ENCODE peak calls at places on chromosome 17, in ten cellular contexts. I is lower leg skin; T is esophagus squamous epithelium; P is mucosa of descending colon; G is effector memory CD4-positive, alpha-beta T cell; F is heart right ventricle; H is upper lobe of left lung; D is AG10803; M is suprapubic skin; C is ovary. K is an unnamed sample.

GRCh38 chr17:82678265-82678891 is 20.1 kb downstream of the RAB40B start:
- DNase-seq in I (no peak), T (no peak), P (peak), G (no peak), F (no peak), H (no peak), D (no peak), M (no peak), C (no peak), K (no peak)

GRCh38 chr17:57927048-57927723 is 28.0 kb downstream of the CUEDC1 start:
- DNase-seq in I (no peak), T (no peak), P (no peak), G (no peak), F (no peak), H (peak), D (peak), M (no peak), C (no peak), K (no peak)

GRCh38 chr17:79490530-79490929 is 120.3 kb downstream of the RBFOX3 start:
- DNase-seq in I (no peak), T (no peak), P (no peak), G (no peak), F (no peak), H (no peak), D (no peak), M (no peak), C (no peak), K (no peak)

GRCh38 chr17:82012482-82013295 is 10.0 kb downstream of the CENPX start:
- DNase-seq in I (no peak), T (no peak), P (no peak), G (no peak), F (peak), H (peak), D (no peak), M (no peak), C (no peak), K (no peak)

GRCh38 chr17:2210726-2211125 is 92.9 kb downstream of the SMG6 start:
- DNase-seq in I (no peak), T (no peak), P (no peak), G (no peak), F (no peak), H (no peak), D (no peak), M (no peak), C (no peak), K (no peak)

GRCh38 chr17:29158515-29159275 is 21.5 kb downstream of the MYO18A start:
- DNase-seq in I (no peak), T (no peak), P (no peak), G (no peak), F (no peak), H (no peak), D (peak), M (no peak), C (no peak), K (no peak)

GRCh38 chr17:55969577-55969976 is 183.7 kb upstream of the ANKFN1 start:
- DNase-seq in I (no peak), T (no peak), P (no peak), G (no peak), F (no peak), H (no peak), D (no peak), M (no peak), C (no peak), K (no peak)

GRCh38 chr17:80026359-80027042 is 9.2 kb downstream of the TBC1D16 start:
- DNase-seq in I (no peak), T (no peak), P (peak), G (no peak), F (no peak), H (peak), D (no peak), M (no peak), C (no peak), K (no peak)

GRCh38 chr17:71866095-71866494 is 254.7 kb upstream of the SOX9 start:
- DNase-seq in I (no peak), T (no peak), P (peak), G (no peak), F (no peak), H (no peak), D (no peak), M (no peak), C (no peak), K (no peak)

GRCh38 chr17:64200080-64201042 is 62.7 kb downstream of the TEX2 start:
- DNase-seq in I (no peak), T (no peak), P (no peak), G (no peak), F (no peak), H (no peak), D (peak), M (no peak), C (no peak), K (no peak)

GRCh38 chr17:15133826-15134225 is 131.3 kb downstream of the PMP22 start:
- DNase-seq in I (no peak), T (no peak), P (no peak), G (no peak), F (no peak), H (no peak), D (no peak), M (no peak), C (no peak), K (no peak)

GRCh38 chr17:60554377-60554788 is 28.3 kb upstream of the APPBP2 start:
- DNase-seq in I (no peak), T (no peak), P (no peak), G (no peak), F (no peak), H (peak), D (peak), M (no peak), C (no peak), K (no peak)

GRCh38 chr17:60127068-60128064 is 22.4 kb upstream of the CA4 start:
- DNase-seq in I (peak), T (no peak), P (no peak), G (no peak), F (no peak), H (no peak), D (no peak), M (peak), C (no peak), K (no peak)

GRCh38 chr17:80785477-80786178 is 206.0 kb upstream of the CHMP6 start:
- DNase-seq in I (peak), T (no peak), P (no peak), G (no peak), F (no peak), H (peak), D (no peak), M (no peak), C (no peak), K (no peak)

GRCh38 chr17:79943354-79944241 is 92.1 kb downstream of the TBC1D16 start:
- DNase-seq in I (peak), T (no peak), P (peak), G (no peak), F (no peak), H (no peak), D (no peak), M (no peak), C (no peak), K (no peak)

GRCh38 chr17:33284022-33284421 is 9.1 kb downstream of the ASIC2 start:
- DNase-seq in I (no peak), T (no peak), P (no peak), G (no peak), F (no peak), H (peak), D (peak), M (no peak), C (peak), K (no peak)

GRCh38 chr17:27551701-27552466 is 79.1 kb upstream of the LGALS9 start:
- DNase-seq in I (no peak), T (no peak), P (peak), G (no peak), F (no peak), H (peak), D (no peak), M (no peak), C (no peak), K (no peak)

GRCh38 chr17:35515027-35515426 is 22.5 kb downstream of the SLFN12L start:
- DNase-seq in I (no peak), T (no peak), P (no peak), G (no peak), F (no peak), H (no peak), D (no peak), M (no peak), C (no peak), K (no peak)

GRCh38 chr17:19292377-19292711 is 55.2 kb downstream of the EPN2 start:
- DNase-seq in I (no peak), T (no peak), P (no peak), G (no peak), F (no peak), H (no peak), D (no peak), M (no peak), C (no peak), K (no peak)

GRCh38 chr17:951388-952132 is 28.0 kb downstream of the NXN start:
- DNase-seq in I (no peak), T (no peak), P (peak), G (no peak), F (no peak), H (no peak), D (peak), M (no peak), C (no peak), K (no peak)

GRCh38 chr17:64081802-64082799 is 47.8 kb downstream of the ERN1 start:
- DNase-seq in I (no peak), T (no peak), P (no peak), G (peak), F (no peak), H (peak), D (peak), M (no peak), C (no peak), K (peak)

GRCh38 chr17:2395258-2396170 is 5.3 kb downstream of the MNT start:
- DNase-seq in I (no peak), T (no peak), P (peak), G (no peak), F (no peak), H (peak), D (peak), M (peak), C (no peak), K (no peak)

GRCh38 chr17:43015579-43015978 is 6.6 kb downstream of the VAT1 start:
- DNase-seq in I (peak), T (no peak), P (no peak), G (no peak), F (peak), H (peak), D (no peak), M (peak), C (peak), K (no peak)

GRCh38 chr17:81053043-81053970 is 18.4 kb downstream of the BAIAP2 start:
- DNase-seq in I (no peak), T (no peak), P (no peak), G (no peak), F (no peak), H (no peak), D (no peak), M (no peak), C (no peak), K (no peak)

GRCh38 chr17:17737938-17738894 is 57.0 kb downstream of the RAI1 start:
- DNase-seq in I (no peak), T (no peak), P (peak), G (no peak), F (no peak), H (peak), D (no peak), M (no peak), C (peak), K (no peak)

GRCh38 chr17:42659079-42659931 is at the start of gene TUBG2:
- DNase-seq in I (peak), T (no peak), P (peak), G (peak), F (peak), H (peak), D (peak), M (peak), C (peak), K (peak)

GRCh38 chr17:77444653-77445029 is 303.9 kb downstream of the SEC14L1 start:
- DNase-seq in I (no peak), T (no peak), P (no peak), G (no peak), F (no peak), H (no peak), D (peak), M (no peak), C (peak), K (no peak)

GRCh38 chr17:10205549-10206185 is 7.3 kb upstream of the GAS7 start:
- DNase-seq in I (no peak), T (no peak), P (no peak), G (no peak), F (no peak), H (no peak), D (no peak), M (no peak), C (no peak), K (no peak)

GRCh38 chr17:1179635-1180433 is at the start of gene ABR:
- DNase-seq in I (peak), T (no peak), P (peak), G (peak), F (peak), H (peak), D (peak), M (peak), C (peak), K (peak)

GRCh38 chr17:19384723-19385391 is 2.1 kb downstream of the MFAP4 start:
- DNase-seq in I (peak), T (no peak), P (peak), G (no peak), F (peak), H (peak), D (peak), M (peak), C (peak), K (no peak)

GRCh38 chr17:41782142-41782541 is 4.4 kb downstream of the JUP start:
- DNase-seq in I (no peak), T (no peak), P (no peak), G (no peak), F (peak), H (no peak), D (no peak), M (no peak), C (no peak), K (no peak)

GRCh38 chr17:75844530-75845057 is 390 bp upstream of the UNC13D start:
- DNase-seq in I (no peak), T (no peak), P (peak), G (no peak), F (no peak), H (peak), D (no peak), M (no peak), C (no peak), K (no peak)
- H3K4me3 ChIP-seq in I (no peak), T (peak), P (no peak), G (peak), F (no peak), H (peak), D (no peak), M (peak), C (no peak), K (peak)

GRCh38 chr17:40348562-40349476 is 15.7 kb downstream of the GJD3 start:
- DNase-seq in I (no peak), T (no peak), P (peak), G (no peak), F (peak), H (peak), D (no peak), M (no peak), C (no peak), K (no peak)

GRCh38 chr17:40346061-40346767 is 18.3 kb downstream of the GJD3 start:
- DNase-seq in I (no peak), T (no peak), P (peak), G (no peak), F (no peak), H (no peak), D (no peak), M (no peak), C (no peak), K (no peak)

GRCh38 chr17:40348136-40348504 is 16.4 kb downstream of the GJD3 start:
- DNase-seq in I (no peak), T (no peak), P (peak), G (no peak), F (no peak), H (no peak), D (no peak), M (no peak), C (no peak), K (no peak)

GRCh38 chr17:40346768-40347154 is 17.8 kb downstream of the GJD3 start:
- DNase-seq in I (no peak), T (no peak), P (no peak), G (peak), F (no peak), H (no peak), D (no peak), M (no peak), C (no peak), K (no peak)

DNA sequence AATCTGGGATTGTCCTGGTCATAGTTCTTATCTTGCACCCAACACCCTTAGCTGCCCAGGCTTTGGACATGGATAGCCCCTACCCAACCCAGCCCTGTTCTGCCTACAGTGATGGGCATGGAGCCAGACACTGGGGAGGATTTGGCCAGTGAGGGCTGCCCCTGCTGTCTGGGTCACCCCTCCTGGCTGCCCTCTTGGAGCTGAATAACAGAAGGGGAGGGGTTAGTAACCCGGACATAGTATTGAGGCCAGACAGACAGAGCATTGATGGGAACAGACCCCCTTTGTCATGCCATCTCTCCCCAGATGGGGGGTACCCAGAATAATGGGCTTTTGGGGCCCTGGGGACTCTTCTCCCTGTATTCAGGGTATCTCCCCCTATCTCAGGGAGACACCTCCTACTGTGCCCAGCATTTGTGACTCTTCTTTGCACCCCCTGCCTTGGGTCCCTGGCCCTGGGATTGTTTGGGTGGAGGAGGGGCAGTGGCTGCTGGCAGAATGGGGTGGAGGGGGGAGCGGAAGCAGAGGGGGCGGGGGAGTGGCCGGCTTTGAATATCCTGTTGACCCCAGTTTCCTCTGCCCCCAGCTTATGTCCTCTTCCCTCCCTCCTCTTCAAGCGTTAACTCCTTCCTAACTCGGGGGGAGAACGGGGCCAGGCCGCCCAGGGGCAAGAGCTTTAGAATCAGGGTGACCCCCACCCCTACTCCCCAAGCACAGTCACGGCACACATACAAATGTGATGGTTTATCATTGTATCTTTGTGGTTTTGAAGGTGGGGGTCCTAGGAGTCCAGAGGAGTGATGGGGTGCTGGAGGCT is 17.0 kb downstream of the GJD3 start:
- DNase-seq in I (no peak), T (no peak), P (peak), G (no peak), F (no peak), H (no peak), D (no peak), M (no peak), C (no peak), K (no peak)
- H3K4me3 ChIP-seq in I (no peak), T (no peak), P (no peak), G (no peak), F (no peak), H (peak), D (no peak), M (peak), C (no peak), K (peak)

GRCh38 chr17:16285646-16286008 is 67.6 kb downstream of the CENPV start:
- DNase-seq in I (no peak), T (no peak), P (no peak), G (no peak), F (no peak), H (no peak), D (no peak), M (no peak), C (no peak), K (no peak)
- H3K4me3 ChIP-seq in I (no peak), T (no peak), P (no peak), G (peak), F (no peak), H (peak), D (peak), M (peak), C (no peak), K (peak)

GRCh38 chr17:44335515-44336356 is 9.4 kb upstream of the GRN start:
- DNase-seq in I (no peak), T (no peak), P (no peak), G (no peak), F (no peak), H (peak), D (no peak), M (no peak), C (no peak), K (no peak)

GRCh38 chr17:44333371-44333770 is 8.7 kb upstream of the SLC25A39 start:
- DNase-seq in I (no peak), T (no peak), P (no peak), G (no peak), F (no peak), H (peak), D (no peak), M (peak), C (no peak), K (no peak)

GRCh38 chr17:44331249-44331760 is 6.7 kb upstream of the SLC25A39 start:
- DNase-seq in I (peak), T (no peak), P (no peak), G (peak), F (no peak), H (peak), D (peak), M (no peak), C (peak), K (peak)

DNA sequence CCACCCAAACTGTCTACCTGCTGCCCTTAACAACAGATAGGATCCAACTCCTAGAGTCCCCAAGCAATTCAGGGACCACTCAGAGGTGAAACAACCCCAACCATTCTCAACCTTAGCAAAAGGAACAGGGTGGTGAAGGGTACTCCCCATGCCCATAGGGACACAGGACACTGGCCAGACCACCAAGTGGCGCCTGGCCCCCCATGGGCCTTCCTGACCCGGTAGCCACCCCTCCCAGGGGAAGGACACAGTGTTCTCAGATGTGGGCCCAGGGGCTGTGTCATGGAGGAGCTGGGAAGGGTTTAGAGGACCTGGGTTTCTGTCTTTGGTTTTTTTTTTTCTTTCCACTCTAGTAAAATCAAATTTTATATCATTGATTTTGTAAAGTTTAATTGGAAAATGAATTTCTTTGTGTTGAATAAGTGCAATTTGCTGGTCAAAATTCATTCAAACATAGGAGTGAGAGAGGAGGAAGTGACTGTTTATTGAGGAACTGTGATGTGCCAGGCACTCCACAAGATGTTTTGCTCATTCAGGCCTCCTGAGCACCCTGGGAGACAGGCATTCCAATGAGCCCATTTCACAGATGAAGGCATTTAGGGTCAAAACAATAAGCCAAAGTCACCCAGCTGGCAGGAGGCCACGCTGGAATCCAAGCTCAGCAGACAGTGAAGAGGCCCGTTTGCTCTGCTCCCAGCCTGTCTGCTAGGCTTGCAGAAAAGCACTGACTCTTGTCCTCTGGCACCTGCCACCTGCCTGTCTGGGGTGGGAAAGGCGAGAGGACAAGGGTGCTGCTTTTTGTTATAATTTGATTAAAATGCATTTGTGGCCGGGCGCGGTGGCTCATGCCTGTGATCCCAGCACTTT is 9.9 kb upstream of the SLC25A39 start:
- DNase-seq in I (no peak), T (no peak), P (no peak), G (no peak), F (no peak), H (no peak), D (no peak), M (peak), C (no peak), K (no peak)
- H3K4me3 ChIP-seq in I (no peak), T (no peak), P (no peak), G (no peak), F (no peak), H (no peak), D (no peak), M (no peak), C (no peak), K (no peak)